ENCODE peak calls at places on chromosomes 11 and 22, in four cellular contexts. One of them, this sample, is unnamed.

GRCh38 chr11:110356769-110357671 is 60.6 kb upstream of the RDX start:
- DNase-seq in MCF 10A: peak; percentile 47
- DNase-seq in smooth muscle cell of the brain vasculature: no peak
- DNase-seq in fibroblast of mammary gland: peak; percentile 46
- DNase-seq in this sample: peak; percentile 53

GRCh38 chr22:37713761-37714160 is 16.9 kb downstream of the TRIOBP start:
- DNase-seq in fibroblast of mammary gland: no peak
- DNase-seq in smooth muscle cell of the brain vasculature: no peak
- DNase-seq in MCF 10A: no peak
- DNase-seq in this sample: no peak

GRCh38 chr11:37504925-37505324 is 906.9 kb upstream of the RAG2 start:
- DNase-seq in MCF 10A: peak; percentile 61
- DNase-seq in fibroblast of mammary gland: peak; percentile 85
- DNase-seq in smooth muscle cell of the brain vasculature: no peak
- DNase-seq in this sample: peak; percentile 61

GRCh38 chr11:130338667-130339066 is 23.9 kb upstream of the ZBTB44 start:
- DNase-seq in smooth muscle cell of the brain vasculature: no peak
- DNase-seq in fibroblast of mammary gland: no peak
- DNase-seq in MCF 10A: no peak
- DNase-seq in this sample: no peak

GRCh38 chr11:72751293-72752087 is 718 bp downstream of the ARAP1 start:
- DNase-seq in MCF 10A: no peak
- DNase-seq in smooth muscle cell of the brain vasculature: no peak
- DNase-seq in fibroblast of mammary gland: no peak
- DNase-seq in this sample: no peak

GRCh38 chr11:65786786-65787636 is at the start of gene OVOL1:
- DNase-seq in fibroblast of mammary gland: no peak
- DNase-seq in smooth muscle cell of the brain vasculature: no peak
- DNase-seq in MCF 10A: no peak
- DNase-seq in this sample: no peak

GRCh38 chr22:40720538-40721256 is 41.4 kb downstream of the MCHR1 start:
- DNase-seq in fibroblast of mammary gland: peak; percentile 49
- DNase-seq in MCF 10A: no peak
- DNase-seq in smooth muscle cell of the brain vasculature: no peak
- DNase-seq in this sample: peak; percentile 17

GRCh38 chr22:37187552-37187890 is 526 bp downstream of the C1QTNF6 start:
- DNase-seq in fibroblast of mammary gland: peak; percentile 68
- DNase-seq in MCF 10A: no peak
- DNase-seq in smooth muscle cell of the brain vasculature: no peak
- DNase-seq in this sample: peak; percentile 55

GRCh38 chr11:14369598-14369997 is 10.6 kb upstream of the RRAS2 start:
- DNase-seq in fibroblast of mammary gland: no peak
- DNase-seq in smooth muscle cell of the brain vasculature: no peak
- DNase-seq in MCF 10A: no peak
- DNase-seq in this sample: no peak

GRCh38 chr11:19727246-19727645 is 14.6 kb downstream of the NAV2 start:
- DNase-seq in MCF 10A: peak; percentile 71
- DNase-seq in smooth muscle cell of the brain vasculature: no peak
- DNase-seq in fibroblast of mammary gland: peak; percentile 79
- DNase-seq in this sample: peak; percentile 86

GRCh38 chr11:2304156-2305139 is 2.6 kb downstream of the TSPAN32 start:
- DNase-seq in fibroblast of mammary gland: no peak
- DNase-seq in MCF 10A: no peak
- DNase-seq in smooth muscle cell of the brain vasculature: no peak
- DNase-seq in this sample: peak; percentile 45

GRCh38 chr11:13207665-13208594 is 69.7 kb upstream of the BMAL1 start:
- DNase-seq in smooth muscle cell of the brain vasculature: no peak
- DNase-seq in MCF 10A: peak; percentile 88
- DNase-seq in fibroblast of mammary gland: peak; percentile 91
- DNase-seq in this sample: peak; percentile 94

GRCh38 chr11:65121447-65121864 is 478 bp downstream of the FAU start:
- DNase-seq in smooth muscle cell of the brain vasculature: no peak
- DNase-seq in MCF 10A: no peak
- DNase-seq in fibroblast of mammary gland: no peak
- DNase-seq in this sample: peak; percentile 11

GRCh38 chr11:119828819-119829218 is 99.8 kb upstream of the NECTIN1 start:
- DNase-seq in fibroblast of mammary gland: no peak
- DNase-seq in MCF 10A: no peak
- DNase-seq in smooth muscle cell of the brain vasculature: no peak
- DNase-seq in this sample: no peak

GRCh38 chr11:61602775-61603569 is 22.1 kb upstream of the SYT7 start:
- DNase-seq in smooth muscle cell of the brain vasculature: no peak
- DNase-seq in MCF 10A: peak; percentile 97
- DNase-seq in fibroblast of mammary gland: peak; percentile 99
- DNase-seq in this sample: peak; percentile 93

GRCh38 chr11:102144357-102145342 is 34.4 kb downstream of the YAP1 start:
- DNase-seq in MCF 10A: peak; percentile 69
- DNase-seq in smooth muscle cell of the brain vasculature: no peak
- DNase-seq in fibroblast of mammary gland: peak; percentile 78
- DNase-seq in this sample: peak; percentile 76

GRCh38 chr11:75716659-75717058 is 979 bp upstream of the MOGAT2 start:
- DNase-seq in smooth muscle cell of the brain vasculature: no peak
- DNase-seq in MCF 10A: no peak
- DNase-seq in fibroblast of mammary gland: no peak
- DNase-seq in this sample: no peak

GRCh38 chr11:15967966-15968365 is 388.4 kb downstream of the SOX6 start:
- DNase-seq in smooth muscle cell of the brain vasculature: no peak
- DNase-seq in MCF 10A: peak; percentile 35
- DNase-seq in fibroblast of mammary gland: peak; percentile 89
- DNase-seq in this sample: peak; percentile 89

GRCh38 chr22:42847110-42847509 is 10.0 kb downstream of the ARFGAP3 start:
- DNase-seq in smooth muscle cell of the brain vasculature: no peak
- DNase-seq in fibroblast of mammary gland: no peak
- DNase-seq in MCF 10A: no peak
- DNase-seq in this sample: no peak

GRCh38 chr11:46391578-46392420 is at the start of gene CHRM4:
- DNase-seq in smooth muscle cell of the brain vasculature: no peak
- DNase-seq in MCF 10A: no peak
- DNase-seq in fibroblast of mammary gland: peak; percentile 11
- DNase-seq in this sample: no peak

GRCh38 chr11:114571712-114572111 is 12.0 kb upstream of the NXPE1 start:
- DNase-seq in MCF 10A: no peak
- DNase-seq in smooth muscle cell of the brain vasculature: no peak
- DNase-seq in fibroblast of mammary gland: no peak
- DNase-seq in this sample: no peak

GRCh38 chr11:8387141-8387540 is 123.5 kb upstream of the LMO1 start:
- DNase-seq in MCF 10A: no peak
- DNase-seq in smooth muscle cell of the brain vasculature: no peak
- DNase-seq in fibroblast of mammary gland: no peak
- DNase-seq in this sample: no peak

GRCh38 chr22:16972311-16972710 is 35.7 kb downstream of the GAB4 start:
- DNase-seq in MCF 10A: no peak
- DNase-seq in fibroblast of mammary gland: no peak
- DNase-seq in smooth muscle cell of the brain vasculature: no peak
- DNase-seq in this sample: no peak

GRCh38 chr11:94034207-94034606 is 13.1 kb downstream of the HEPHL1 start:
- DNase-seq in fibroblast of mammary gland: no peak
- DNase-seq in MCF 10A: no peak
- DNase-seq in smooth muscle cell of the brain vasculature: no peak
- DNase-seq in this sample: no peak

GRCh38 chr22:50201191-50202129 is 649 bp downstream of the SELENOO start:
- DNase-seq in smooth muscle cell of the brain vasculature: no peak
- DNase-seq in MCF 10A: no peak
- DNase-seq in fibroblast of mammary gland: no peak
- DNase-seq in this sample: no peak